ENCODE peak calls at places on chromosomes 7 and 10, in four cellular contexts. T is uterus, L is PC-9, X is transverse colon. C is an unnamed sample.

GRCh38 chr10:131644287-131644686 is 256.5 kb upstream of the PPP2R2D start:
- DNase-seq in T (no peak), L (no peak), X (no peak), C (no peak)

GRCh38 chr10:127550861-127551260 is 1.8 kb downstream of the NPS start:
- DNase-seq in L (no peak), T (no peak), X (no peak), C (no peak)

GRCh38 chr7:36971515-36972139 is 247.3 kb upstream of the AOAH start:
- DNase-seq in L (no peak), X (no peak), T (no peak), C (no peak)

GRCh38 chr7:127654404-127655392 is 2.7 kb downstream of the SND1 start:
- DNase-seq in T (no peak), L (no peak), X (no peak), C (no peak)

GRCh38 chr7:135842446-135843175 is 94.0 kb upstream of the FAM180A start:
- DNase-seq in L (no peak), T (no peak), X (no peak), C (no peak)

GRCh38 chr10:46092523-46093195 is 46.6 kb upstream of the MSMB start:
- DNase-seq in L (no peak), T (no peak), X (no peak), C (peak)

GRCh38 chr10:27747096-27747451 is 1.5 kb upstream of the MKX start:
- DNase-seq in X (no peak), T (no peak), L (no peak), C (no peak)

GRCh38 chr7:1226155-1226901 is 6.3 kb upstream of the UNCX start:
- DNase-seq in L (no peak), X (no peak), T (no peak), C (no peak)

GRCh38 chr10:1514641-1515040 is 222.7 kb downstream of the ADARB2 start:
- DNase-seq in X (no peak), T (no peak), L (no peak), C (no peak)

GRCh38 chr10:125291841-125292240 is 131.5 kb upstream of the CTBP2 start:
- DNase-seq in T (no peak), L (no peak), X (no peak), C (no peak)

GRCh38 chr7:151429555-151430331 is 10.2 kb downstream of the CRYGN start:
- DNase-seq in X (peak), L (peak), T (no peak), C (peak)

GRCh38 chr7:20113423-20114027 is 103.7 kb downstream of the MACC1 start:
- DNase-seq in L (no peak), X (no peak), T (no peak), C (no peak)

GRCh38 chr7:66377714-66378113 is 172.6 kb downstream of the TPST1 start:
- DNase-seq in X (no peak), L (no peak), T (no peak), C (no peak)

GRCh38 chr7:3200504-3200903 is 100.5 kb upstream of the SDK1 start:
- DNase-seq in X (peak), L (no peak), T (no peak), C (no peak)

GRCh38 chr10:110077436-110078120 is 69.8 kb downstream of the ADD3 start:
- DNase-seq in T (no peak), L (no peak), X (no peak), C (no peak)

GRCh38 chr7:1851731-1852531 is 181.9 kb downstream of the ELFN1 start:
- DNase-seq in X (no peak), L (no peak), T (no peak), C (no peak)

GRCh38 chr10:69421611-69422308 is 5.0 kb upstream of the TACR2 start:
- DNase-seq in L (no peak), X (peak), T (peak), C (no peak)

GRCh38 chr7:85407401-85407800 is 220.5 kb upstream of the SEMA3D start:
- DNase-seq in T (no peak), L (no peak), X (no peak), C (no peak)

GRCh38 chr7:82362129-82362528 is 81.4 kb downstream of the CACNA2D1 start:
- DNase-seq in L (no peak), T (no peak), X (no peak), C (no peak)

GRCh38 chr7:47474937-47475879 is 106.7 kb downstream of the TNS3 start:
- DNase-seq in T (peak), X (peak), L (peak), C (peak)

GRCh38 chr10:126387041-126387908 is 1.0 kb downstream of the ADAM12 start:
- DNase-seq in T (peak), L (peak), X (peak), C (peak)

GRCh38 chr10:6273351-6273750 is 70.6 kb downstream of the PFKFB3 start:
- DNase-seq in L (no peak), X (no peak), T (no peak), C (no peak)

GRCh38 chr10:2508971-2509605 is 558.3 kb upstream of the PFKP start:
- DNase-seq in X (no peak), L (no peak), T (no peak), C (no peak)

GRCh38 chr7:159009951-159010350 is 134.7 kb downstream of the VIPR2 start:
- DNase-seq in L (no peak), X (no peak), T (no peak), C (peak)

GRCh38 chr10:128657508-128657907 is 531.3 kb upstream of the MKI67 start:
- DNase-seq in X (no peak), T (no peak), L (no peak), C (no peak)

GRCh38 chr10:117320050-117320665 is 55.1 kb downstream of the PDZD8 start:
- DNase-seq in L (no peak), X (no peak), T (no peak), C (no peak)

GRCh38 chr10:22321156-22321711 is 335 bp downstream of the BMI1 start:
- DNase-seq in L (peak), X (peak), T (peak), C (peak)

GRCh38 chr10:69499726-69500689 is 48.7 kb downstream of the TSPAN15 start:
- DNase-seq in X (no peak), T (peak), L (no peak), C (no peak)

GRCh38 chr10:69418052-69418752 is 1.5 kb upstream of the TACR2 start:
- DNase-seq in X (peak), L (no peak), T (no peak), C (peak)

GRCh38 chr7:140212100-140212881 is 35.5 kb upstream of the KDM7A start:
- DNase-seq in X (peak), L (no peak), T (no peak), C (no peak)

GRCh38 chr7:1857487-1858425 is 187.7 kb downstream of the ELFN1 start:
- DNase-seq in X (no peak), L (no peak), T (no peak), C (no peak)

GRCh38 chr7:96310106-96310505 is 11.8 kb downstream of the SLC25A13 start:
- DNase-seq in L (no peak), T (peak), X (no peak), C (no peak)

GRCh38 chr7:21454182-21454581 is 26.3 kb downstream of the SP4 start:
- DNase-seq in X (no peak), T (no peak), L (no peak), C (no peak)

GRCh38 chr7:91089382-91089963 is 174.8 kb upstream of the FZD1 start:
- DNase-seq in T (no peak), X (no peak), L (peak), C (no peak)

GRCh38 chr10:69497611-69498390 is 46.5 kb downstream of the TSPAN15 start:
- DNase-seq in T (peak), L (no peak), X (no peak), C (no peak)

GRCh38 chr10:50565301-50566083 is 58.3 kb downstream of the SGMS1 start:
- DNase-seq in T (no peak), X (no peak), L (no peak), C (no peak)

GRCh38 chr10:99369551-99369950 is 40.4 kb downstream of the CNNM1 start:
- DNase-seq in T (no peak), L (no peak), X (no peak), C (no peak)

GRCh38 chr7:2512179-2512644 is 7.4 kb upstream of the LFNG start:
- DNase-seq in L (no peak), T (no peak), X (peak), C (no peak)

DNA sequence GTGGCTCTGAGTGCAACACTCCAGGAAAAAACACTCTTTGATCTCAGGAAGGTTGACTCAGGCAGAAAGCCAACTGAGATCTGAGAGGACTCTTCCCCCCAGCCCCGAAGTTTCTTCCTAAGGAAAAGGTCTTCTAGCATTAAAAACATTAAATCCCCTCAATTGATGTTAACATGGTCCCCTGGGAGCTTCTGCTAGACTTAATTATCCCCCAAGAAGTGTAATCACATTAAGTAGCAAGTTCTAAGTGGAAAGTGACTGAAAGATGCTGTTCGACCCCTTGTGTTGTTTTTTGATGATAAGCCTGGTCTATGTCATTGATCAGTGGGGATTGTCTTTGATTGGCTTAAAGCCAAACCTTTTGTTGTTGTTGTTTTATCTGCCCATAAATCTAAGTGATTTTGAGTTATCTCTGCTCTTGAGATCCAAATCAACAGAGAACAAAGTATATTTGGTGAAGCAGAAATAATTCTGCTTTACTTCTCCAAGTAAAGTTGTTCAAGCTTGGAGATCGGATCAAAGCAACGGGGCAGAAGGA is 3.4 kb downstream of the NRP1 start:
- DNase-seq in L (no peak), X (no peak), T (no peak), C (no peak)
- H3K27ac ChIP-seq in L (peak), X (peak), T (peak), C (no peak)

DNA sequence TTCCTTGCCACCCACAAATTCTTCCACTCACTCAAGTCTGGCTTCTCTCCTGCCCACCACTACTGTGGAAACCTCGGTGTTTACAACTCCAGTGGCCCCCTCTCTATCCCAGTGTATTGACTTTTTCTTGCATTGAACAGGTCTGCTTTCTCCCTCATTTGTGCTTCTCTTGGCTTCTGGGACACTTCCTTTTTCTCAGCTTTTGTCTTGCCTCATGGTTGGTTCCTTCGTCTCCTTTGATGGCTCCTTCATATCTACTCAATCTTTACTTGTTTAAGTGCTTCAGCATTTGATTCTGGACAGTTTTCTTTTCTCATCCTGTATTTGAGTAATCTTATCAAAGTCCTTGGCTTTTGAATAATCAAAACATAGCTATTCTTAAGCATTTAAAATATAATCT is 35.9 kb upstream of the FAM3C start:
- DNase-seq in X (no peak), T (no peak), L (no peak), C (no peak)
- TF ChIP-seq CTCF in X (no peak), T (no peak), L (no peak), C (no peak)

GRCh38 chr10:53361936-53362335 is 589.4 kb upstream of the MBL2 start:
- DNase-seq in T (no peak), X (no peak), L (no peak), C (no peak)
- H3K4me3 ChIP-seq in T (no peak), X (no peak), L (no peak), C (no peak)

DNA sequence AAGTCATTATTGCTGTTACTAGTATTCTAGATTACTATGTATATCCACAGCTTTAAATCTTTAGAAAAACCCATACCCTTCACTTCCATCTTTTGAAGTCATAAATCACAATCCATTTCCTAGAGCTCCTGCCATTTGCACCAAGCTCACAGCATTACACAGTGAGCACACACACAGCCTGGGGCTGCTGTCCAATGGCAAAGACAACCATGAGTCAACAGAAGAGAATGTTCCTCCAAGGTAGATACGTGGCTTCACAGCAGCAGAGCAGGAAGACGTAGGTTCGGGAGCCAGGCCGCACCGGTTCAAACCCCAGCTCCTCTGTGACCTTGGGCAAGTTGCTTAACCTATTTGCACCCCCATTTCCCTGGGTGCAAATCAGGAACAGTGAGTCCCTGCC is 234.6 kb downstream of the DIP2C start:
- DNase-seq in T (peak), X (no peak), L (peak), C (no peak)
- H3K27ac ChIP-seq in T (peak), X (no peak), L (no peak), C (no peak)

DNA sequence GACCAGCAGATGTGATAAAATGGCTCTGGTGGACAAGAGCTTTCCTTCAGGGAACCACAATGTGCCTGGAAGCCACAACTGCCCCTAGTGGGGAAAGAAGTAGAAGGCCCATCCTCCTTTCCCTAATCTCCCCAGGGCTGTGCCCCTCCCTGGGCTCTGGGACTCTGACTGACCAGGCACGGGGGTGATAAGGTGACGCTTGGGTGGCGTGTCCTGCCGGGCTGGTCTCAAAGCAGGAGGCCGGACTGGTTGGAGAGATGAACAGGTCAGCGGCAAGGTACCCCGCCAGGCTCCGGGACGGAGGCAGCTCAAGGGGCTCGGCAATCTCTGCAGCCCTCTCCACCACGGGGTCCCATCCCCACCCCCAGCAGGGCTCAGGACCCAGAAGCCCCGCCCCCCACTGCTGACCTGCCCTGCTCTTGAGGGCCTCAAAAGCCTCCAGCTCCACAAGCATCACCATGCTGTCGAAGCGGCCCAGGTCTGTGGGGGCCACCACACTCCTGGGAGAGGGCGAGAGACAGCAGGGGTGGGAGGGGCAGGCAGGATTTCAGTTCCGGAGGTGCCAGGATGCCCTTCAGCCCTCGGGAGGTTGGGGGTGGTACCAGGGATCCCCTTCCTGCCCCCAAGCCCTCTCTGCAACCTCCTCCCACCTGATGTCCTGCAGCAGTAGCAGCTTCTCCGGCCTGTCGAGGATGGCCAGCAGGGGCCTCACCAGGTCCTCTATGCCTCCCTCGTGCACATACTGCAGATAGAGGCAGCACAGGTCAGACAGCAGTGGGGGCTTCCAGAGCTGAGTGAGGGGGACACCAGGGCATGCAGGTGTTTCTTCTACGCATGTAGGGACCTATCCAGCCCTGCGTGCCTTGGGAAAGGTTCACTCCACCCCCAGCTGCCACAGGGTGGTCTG is 12.2 kb downstream of the LZTS2 start:
- DNase-seq in X (no peak), T (no peak), L (no peak), C (no peak)
- TF ChIP-seq CTCF in X (peak), T (no peak), L (no peak), C (no peak)

DNA sequence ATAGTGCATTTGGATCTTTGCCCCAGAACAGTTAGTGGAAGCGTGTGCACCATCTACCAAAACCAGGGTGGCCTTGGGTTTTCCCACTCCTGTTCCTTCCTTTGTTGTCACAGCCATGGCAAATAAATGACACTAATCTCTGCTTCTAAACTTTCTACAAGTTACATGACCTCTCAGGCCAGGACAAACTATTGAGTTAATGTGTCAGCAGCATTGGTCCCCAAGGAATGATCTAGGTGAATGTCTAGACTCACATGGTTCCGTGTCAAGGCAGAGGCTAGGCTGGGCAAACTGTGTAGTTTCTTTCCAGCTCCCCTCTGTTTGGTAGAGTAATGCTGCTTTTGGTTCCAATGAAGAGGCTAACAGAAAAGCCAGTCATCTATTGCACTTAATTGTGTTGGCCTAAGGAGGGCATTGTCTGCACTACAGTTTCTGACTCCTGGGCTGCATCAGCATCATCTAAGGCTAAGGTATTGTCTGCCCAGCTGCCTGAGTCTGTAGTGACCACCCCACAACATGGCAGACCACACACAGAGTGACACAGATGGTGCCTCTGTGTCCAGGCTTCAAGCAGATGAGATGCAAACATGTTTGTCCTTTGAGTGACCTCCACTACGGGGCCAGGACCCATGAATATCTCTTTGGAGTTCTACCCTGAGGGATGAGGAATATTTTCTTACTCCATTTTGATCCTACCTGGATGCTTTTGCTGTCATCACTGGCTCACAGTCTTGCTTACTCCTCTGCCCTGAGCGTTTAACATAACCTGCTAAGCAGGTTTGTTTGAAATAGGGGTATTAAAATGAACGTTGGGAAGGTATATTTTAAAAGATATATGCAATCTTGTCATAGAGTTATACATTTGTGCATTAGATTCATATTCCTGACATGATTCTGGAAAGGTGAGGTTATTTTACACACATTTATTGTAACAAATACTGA is 1.7 kb downstream of the CYP3A4 start:
- DNase-seq in X (no peak), T (no peak), L (no peak), C (no peak)
- H3K4me3 ChIP-seq in X (no peak), T (no peak), L (no peak), C (peak)

GRCh38 chr7:150340875-150341262 is 560 bp downstream of the RARRES2 start:
- DNase-seq in T (no peak), X (no peak), L (no peak), C (no peak)
- H3K27ac ChIP-seq in T (peak), X (peak), L (no peak), C (peak)

GRCh38 chr10:74750848-74751274 is 75.5 kb upstream of the KAT6B start:
- DNase-seq in L (no peak), X (no peak), T (no peak), C (peak)
- TF ChIP-seq CTCF in L (no peak), X (no peak), T (no peak), C (no peak)

C was measured in Peyer's patch.